ENCODE peak calls at places on chromosome 22, in six cellular contexts. O, Y, C, A, X and Q are unnamed samples.
A peak's percentile ranks its signal among the peaks of the same experiment; 100 is the strongest.

GRCh38 chr22:19109198-19110063 is 12.8 kb downstream of the DGCR2 start:
- DNase-seq in C (peak; percentile 77), O (peak; percentile 83), A (peak; percentile 68), X (no peak), Y (no peak), Q (no peak)

GRCh38 chr22:27748355-27749168 is 53.0 kb downstream of the MN1 start:
- DNase-seq in O (no peak), Y (no peak), A (no peak), X (no peak), C (no peak), Q (no peak)

GRCh38 chr22:25845985-25846745 is 104.2 kb downstream of the MYO18B start:
- DNase-seq in C (no peak), O (no peak), A (no peak), X (no peak), Y (no peak), Q (peak; percentile 64)

GRCh38 chr22:41480397-41480735 is 11.4 kb downstream of the ACO2 start:
- DNase-seq in A (no peak), O (no peak), X (no peak), Y (no peak), C (no peak), Q (no peak)

GRCh38 chr22:22710719-22711531 is 66.5 kb downstream of the GGTLC2 start:
- DNase-seq in O (peak; percentile 93), C (peak; percentile 71), A (peak; percentile 74), Y (peak; percentile 77), X (peak; percentile 46), Q (peak; percentile 93)

GRCh38 chr22:23398701-23399366 is 181.3 kb downstream of the IGLL1 start:
- DNase-seq in X (no peak), A (no peak), Y (no peak), O (peak; percentile 42), C (no peak), Q (no peak)

GRCh38 chr22:19478086-19478392 is 954 bp downstream of the UFD1 start:
- DNase-seq in X (no peak), O (no peak), Y (no peak), A (no peak), C (no peak), Q (no peak)

GRCh38 chr22:49433717-49434611 is 393.7 kb downstream of the BRD1 start:
- DNase-seq in A (no peak), C (peak; percentile 35), O (no peak), X (peak; percentile 28), Y (no peak), Q (peak; percentile 70)

GRCh38 chr22:41001722-41002122 is 50.5 kb downstream of the RBX1 start:
- DNase-seq in Y (no peak), X (no peak), A (no peak), C (no peak), O (no peak), Q (no peak)

GRCh38 chr22:24408630-24409029 is 18.8 kb upstream of the ADORA2A start:
- DNase-seq in O (no peak), C (peak; percentile 89), Y (no peak), X (no peak), A (no peak), Q (no peak)

GRCh38 chr22:33658775-33659174 is 261.5 kb downstream of the LARGE1 start:
- DNase-seq in Y (no peak), C (peak; percentile 75), O (peak; percentile 48), A (no peak), X (no peak), Q (peak; percentile 93)

GRCh38 chr22:48920776-48921241 is 906.9 kb downstream of the BRD1 start:
- DNase-seq in A (peak; percentile 17), O (no peak), C (peak; percentile 18), Y (no peak), X (no peak), Q (peak; percentile 63)

DNA sequence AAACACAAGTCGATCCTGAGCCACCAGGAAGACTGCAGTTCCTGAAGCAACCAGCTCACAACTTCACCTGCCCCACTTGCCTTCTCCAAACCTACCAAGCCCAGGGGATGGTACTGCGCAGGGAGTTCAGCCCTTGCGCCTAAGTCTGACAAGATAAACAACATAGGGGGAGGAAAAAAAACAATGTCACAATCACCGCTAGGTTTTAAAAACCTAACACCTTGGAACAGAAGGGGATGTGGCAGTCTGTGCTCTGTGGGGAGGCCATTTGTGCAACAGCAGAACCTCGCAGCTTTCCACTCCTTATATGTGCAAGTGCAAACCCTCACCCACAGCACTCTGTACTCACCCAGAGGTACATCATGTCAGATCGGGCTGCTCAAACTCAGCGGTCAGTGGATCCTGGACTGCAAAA is 134.2 kb downstream of the RBFOX2 start:
- DNase-seq in Y (no peak), C (no peak), O (no peak), A (no peak), X (no peak), Q (no peak)
- H3K4me3 ChIP-seq in Y (peak overlapping the region; percentile 19), C (peak overlapping the region; percentile 9), O (no peak overlapping the region), A (peak overlapping the region; percentile 32), X (no peak overlapping the region), Q (no peak overlapping the region)

GRCh38 chr22:46578824-46579561 is 41.2 kb upstream of the GRAMD4 start:
- DNase-seq in X (no peak), C (no peak), O (peak; percentile 70), Y (peak; percentile 76), A (peak; percentile 57), Q (no peak)
- TF ChIP-seq POLR2A in X (no peak), C (no peak), O (no peak), Y (no peak), A (no peak), Q (no peak)

DNA sequence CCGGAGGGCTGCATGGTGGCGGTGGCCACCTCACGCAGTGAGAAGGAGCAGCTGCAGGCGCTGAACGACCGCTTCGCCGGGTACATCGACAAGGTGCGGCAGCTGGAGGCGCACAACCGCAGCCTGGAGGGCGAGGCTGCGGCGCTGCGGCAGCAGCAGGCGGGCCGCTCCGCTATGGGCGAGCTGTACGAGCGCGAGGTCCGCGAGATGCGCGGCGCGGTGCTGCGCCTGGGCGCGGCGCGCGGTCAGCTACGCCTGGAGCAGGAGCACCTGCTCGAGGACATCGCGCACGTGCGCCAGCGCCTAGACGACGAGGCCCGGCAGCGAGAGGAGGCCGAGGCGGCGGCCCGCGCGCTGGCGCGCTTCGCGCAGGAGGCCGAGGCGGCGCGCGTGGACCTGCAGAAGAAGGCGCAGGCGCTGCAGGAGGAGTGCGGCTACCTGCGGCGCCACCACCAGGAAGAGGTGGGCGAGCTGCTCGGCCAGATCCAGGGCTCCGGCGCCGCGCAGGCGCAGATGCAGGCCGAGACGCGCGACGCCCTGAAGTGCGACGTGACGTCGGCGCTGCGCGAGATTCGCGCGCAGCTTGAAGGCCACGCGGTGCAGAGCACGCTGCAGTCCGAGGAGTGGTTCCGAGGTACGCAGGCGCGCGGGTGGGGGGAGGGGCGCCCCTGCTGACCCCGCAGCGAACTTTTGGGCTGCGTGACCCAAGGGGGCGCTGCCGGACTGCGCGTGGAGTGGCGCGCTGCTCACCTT is 670 bp downstream of the NEFH start:
- DNase-seq in X (no peak), O (no peak), C (peak; percentile 86), A (no peak), Y (no peak), Q (no peak)
- TF ChIP-seq CTCF in X (no peak), O (no peak), C (peak; percentile 39), A (no peak), Y (no peak), Q (no peak)

GRCh38 chr22:30922151-30922611 is 46.4 kb downstream of the MORC2 start:
- DNase-seq in C (peak; percentile 79), X (no peak), A (peak; percentile 55), Y (peak; percentile 92), O (peak; percentile 83), Q (peak; percentile 87)
- H3K4me3 ChIP-seq in C (peak overlapping the region; percentile 39), X (no peak overlapping the region), A (peak overlapping the region; percentile 40), Y (peak overlapping the region; percentile 17), O (peak overlapping the region; percentile 38), Q (no peak overlapping the region)

GRCh38 chr22:50530280-50530856 is 556 bp upstream of the TYMP start:
- DNase-seq in X (peak; percentile 54), A (peak; percentile 91), Y (peak; percentile 94), O (peak; percentile 92), C (peak; percentile 85), Q (peak; percentile 77)

GRCh38 chr22:50527921-50528681 is 1.7 kb downstream of the TYMP start:
- DNase-seq in O (no peak), C (no peak), A (no peak), X (no peak), Y (peak; percentile 67), Q (no peak)

GRCh38 chr22:50530857-50531545 is 1.2 kb upstream of the TYMP start:
- DNase-seq in O (peak; percentile 96), C (peak; percentile 89), Y (peak; percentile 94), X (peak; percentile 60), A (peak; percentile 91), Q (peak; percentile 88)

GRCh38 chr22:50528682-50529415 is 963 bp downstream of the TYMP start:
- DNase-seq in Y (peak; percentile 62), A (no peak), C (peak; percentile 61), O (no peak), X (no peak), Q (no peak)

DNA sequence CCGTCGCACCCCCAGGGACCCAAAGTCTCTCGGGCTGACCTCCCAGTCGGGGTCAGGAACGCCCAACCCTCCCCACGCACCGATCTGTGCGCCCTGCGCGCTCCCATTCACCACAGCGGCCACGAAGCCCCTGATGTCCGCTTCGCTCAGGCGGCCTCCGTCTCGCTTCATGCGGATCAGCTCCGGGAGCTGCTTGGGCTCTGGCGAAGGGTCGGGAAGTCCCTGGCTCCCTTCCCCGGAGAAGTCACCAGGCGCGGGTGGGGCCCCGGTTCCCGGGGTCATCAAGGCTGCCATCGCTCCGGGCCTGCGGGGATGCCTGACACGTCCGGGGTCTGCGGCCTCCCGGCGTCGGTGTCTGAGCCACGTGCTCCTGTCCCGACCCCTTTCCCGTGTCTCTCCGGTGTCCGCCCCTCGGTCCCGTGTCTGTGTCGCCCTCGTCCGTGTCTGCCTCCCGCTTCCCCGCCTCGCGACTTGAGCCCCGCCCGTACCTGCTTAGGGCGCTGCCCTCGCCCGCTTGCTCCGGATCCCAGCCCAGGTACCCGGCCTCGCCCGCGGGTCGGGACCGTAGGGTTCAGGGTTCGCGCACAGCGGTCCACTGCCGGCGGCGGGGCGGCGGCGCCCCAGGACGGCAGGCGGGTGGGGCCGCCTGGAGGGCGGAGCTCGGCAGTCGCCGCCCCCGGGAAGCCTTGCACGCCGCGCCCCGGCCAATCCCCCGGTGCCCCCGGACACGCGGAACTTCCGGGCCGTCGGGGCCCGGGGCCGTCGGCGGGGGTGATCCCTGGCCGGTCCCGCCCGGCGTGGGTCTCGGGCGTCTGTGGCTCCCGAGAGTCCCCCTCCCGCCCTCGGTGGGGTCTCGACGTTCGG is at the start of gene TYMP:
- DNase-seq in O (peak; percentile 94), Y (peak; percentile 93), A (peak; percentile 83), X (peak; percentile 45), C (peak; percentile 67), Q (peak; percentile 61)
- TF ChIP-seq POLR2A in O (peak; percentile 69), Y (no peak), A (no peak), X (no peak), C (peak; percentile 36), Q (no peak)

DNA sequence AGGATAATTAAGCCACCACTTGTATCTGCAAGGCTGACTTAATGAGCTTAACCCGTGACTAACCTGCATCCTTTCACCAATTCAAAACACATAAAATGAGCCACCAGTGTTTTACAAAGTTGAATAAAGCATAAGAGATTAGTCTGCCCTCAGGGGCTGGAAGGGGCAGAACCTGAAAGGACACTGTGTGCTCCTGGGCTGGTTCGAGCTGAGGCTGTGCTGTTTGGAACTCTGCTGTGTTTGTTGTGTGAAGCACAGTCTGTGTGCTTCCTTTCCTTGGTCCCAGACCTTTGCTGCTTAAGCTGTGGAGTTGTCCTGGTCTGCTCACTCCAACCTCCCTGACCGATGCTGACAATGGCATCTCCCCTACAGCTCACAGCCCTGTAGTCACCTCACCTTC is 27.7 kb downstream of the FBXO7 start:
- DNase-seq in C (no peak), O (no peak), A (no peak), X (no peak), Y (no peak), Q (no peak)
- TF ChIP-seq CTCF in C (no peak), O (no peak), A (no peak), X (no peak), Y (no peak), Q (no peak)